ENCODE peak calls at places on chromosomes 12 and 14, in four cellular contexts. Z, A, O and W are unnamed samples.

GRCh38 chr12:99029502-99030271 is 384.6 kb downstream of the APAF1 start:
- DNase-seq in Z (no peak), A (no peak), O (no peak), W (no peak)

GRCh38 chr12:118164798-118165486 is 29.0 kb downstream of the PEBP1 start:
- DNase-seq in Z (peak; percentile 55), A (peak; percentile 18), O (peak; percentile 36), W (no peak)

GRCh38 chr14:57851354-57851753 is 14.5 kb downstream of the SLC35F4 start:
- DNase-seq in Z (no peak), A (no peak), O (no peak), W (no peak)

GRCh38 chr12:3103806-3104205 is 26.6 kb downstream of the TSPAN9 start:
- DNase-seq in Z (no peak), A (no peak), O (no peak), W (no peak)

GRCh38 chr14:96138241-96138640 is 66.4 kb upstream of the BDKRB2 start:
- DNase-seq in Z (no peak), A (no peak), O (no peak), W (no peak)

GRCh38 chr12:78181544-78182162 is 351.0 kb downstream of the NAV3 start:
- DNase-seq in Z (peak; percentile 21), A (no peak), O (no peak), W (no peak)

GRCh38 chr12:5573390-5573789 is 141.5 kb downstream of the NTF3 start:
- DNase-seq in Z (no peak), A (no peak), O (no peak), W (no peak)

GRCh38 chr12:6950401-6950801 is 755 bp upstream of the PTPN6 start:
- DNase-seq in Z (no peak), A (no peak), O (no peak), W (no peak)

GRCh38 chr12:132866251-132866828 is 21.1 kb downstream of the CHFR start:
- DNase-seq in Z (peak; percentile 85), A (no peak), O (no peak), W (no peak)

GRCh38 chr12:7129647-7130536 is at the start of gene CLSTN3:
- DNase-seq in Z (peak; percentile 90), A (peak; percentile 83), O (peak; percentile 74), W (no peak)

GRCh38 chr12:15276088-15276698 is 46.1 kb upstream of the PTPRO start:
- DNase-seq in Z (peak; percentile 57), A (peak; percentile 56), O (no peak), W (peak; percentile 22)

GRCh38 chr12:49293056-49293956 is 1.6 kb upstream of the PRPH start:
- DNase-seq in Z (peak; percentile 60), A (no peak), O (no peak), W (no peak)

GRCh38 chr14:53615254-53615653 is 341.4 kb downstream of the BMP4 start:
- DNase-seq in Z (no peak), A (no peak), O (no peak), W (no peak)

GRCh38 chr14:55349565-55349964 is 62.1 kb downstream of the ATG14 start:
- DNase-seq in Z (no peak), A (no peak), O (no peak), W (no peak)

GRCh38 chr12:57725851-57726150 is 12.7 kb downstream of the AGAP2 start:
- DNase-seq in Z (no peak), A (no peak), O (no peak), W (no peak)

GRCh38 chr14:76786556-76786955 is 25.3 kb downstream of the VASH1 start:
- DNase-seq in Z (no peak), A (no peak), O (no peak), W (no peak)

GRCh38 chr14:69291396-69291795 is 31.4 kb downstream of the GALNT16 start:
- DNase-seq in Z (no peak), A (no peak), O (no peak), W (no peak)

GRCh38 chr12:21665816-21666215 is 8.2 kb upstream of the LDHB start:
- DNase-seq in Z (no peak), A (no peak), O (no peak), W (no peak)

GRCh38 chr14:104678346-104678745 is 11.1 kb upstream of the INF2 start:
- DNase-seq in Z (peak; percentile 64), A (no peak), O (no peak), W (no peak)

GRCh38 chr12:65740873-65741600 is 83.2 kb upstream of the HMGA2 start:
- DNase-seq in Z (peak; percentile 95), A (peak; percentile 87), O (peak; percentile 51), W (peak; percentile 27)

GRCh38 chr12:109693653-109694224 is 19.9 kb upstream of the FAM222A start:
- DNase-seq in Z (no peak), A (no peak), O (no peak), W (no peak)

GRCh38 chr12:120264511-120265202 is 873 bp downstream of the PXN start:
- DNase-seq in Z (no peak), A (no peak), O (no peak), W (no peak)

GRCh38 chr12:74514098-74514872 is 23.4 kb upstream of the ATXN7L3B start:
- DNase-seq in Z (no peak), A (no peak), O (no peak), W (no peak)

GRCh38 chr14:36979863-36980262 is 192.5 kb downstream of the SLC25A21 start:
- DNase-seq in Z (no peak), A (no peak), O (no peak), W (no peak)

GRCh38 chr14:39185256-39186049 is 10.4 kb downstream of the PNN start:
- DNase-seq in Z (no peak), A (no peak), O (no peak), W (no peak)

GRCh38 chr14:102544034-102544744 is 34.6 kb upstream of the ANKRD9 start:
- DNase-seq in Z (peak; percentile 48), A (no peak), O (no peak), W (no peak)

GRCh38 chr14:100698066-100698465 is 28.6 kb upstream of the DLK1 start:
- DNase-seq in Z (no peak), A (no peak), O (no peak), W (no peak)

GRCh38 chr12:52045794-52046199 is 5.4 kb upstream of the NR4A1 start:
- DNase-seq in Z (no peak), A (no peak), O (no peak), W (no peak)

GRCh38 chr12:124513297-124513867 is 54.0 kb downstream of the NCOR2 start:
- DNase-seq in Z (peak; percentile 97), A (no peak), O (no peak), W (no peak)

GRCh38 chr12:124514996-124515932 is 52.1 kb downstream of the NCOR2 start:
- DNase-seq in Z (no peak), A (no peak), O (no peak), W (no peak)

GRCh38 chr12:124512667-124513296 is 54.6 kb downstream of the NCOR2 start:
- DNase-seq in Z (peak; percentile 98), A (peak; percentile 93), O (peak; percentile 93), W (no peak)

GRCh38 chr12:124515981-124516380 is 51.4 kb downstream of the NCOR2 start:
- DNase-seq in Z (no peak), A (no peak), O (no peak), W (no peak)

DNA sequence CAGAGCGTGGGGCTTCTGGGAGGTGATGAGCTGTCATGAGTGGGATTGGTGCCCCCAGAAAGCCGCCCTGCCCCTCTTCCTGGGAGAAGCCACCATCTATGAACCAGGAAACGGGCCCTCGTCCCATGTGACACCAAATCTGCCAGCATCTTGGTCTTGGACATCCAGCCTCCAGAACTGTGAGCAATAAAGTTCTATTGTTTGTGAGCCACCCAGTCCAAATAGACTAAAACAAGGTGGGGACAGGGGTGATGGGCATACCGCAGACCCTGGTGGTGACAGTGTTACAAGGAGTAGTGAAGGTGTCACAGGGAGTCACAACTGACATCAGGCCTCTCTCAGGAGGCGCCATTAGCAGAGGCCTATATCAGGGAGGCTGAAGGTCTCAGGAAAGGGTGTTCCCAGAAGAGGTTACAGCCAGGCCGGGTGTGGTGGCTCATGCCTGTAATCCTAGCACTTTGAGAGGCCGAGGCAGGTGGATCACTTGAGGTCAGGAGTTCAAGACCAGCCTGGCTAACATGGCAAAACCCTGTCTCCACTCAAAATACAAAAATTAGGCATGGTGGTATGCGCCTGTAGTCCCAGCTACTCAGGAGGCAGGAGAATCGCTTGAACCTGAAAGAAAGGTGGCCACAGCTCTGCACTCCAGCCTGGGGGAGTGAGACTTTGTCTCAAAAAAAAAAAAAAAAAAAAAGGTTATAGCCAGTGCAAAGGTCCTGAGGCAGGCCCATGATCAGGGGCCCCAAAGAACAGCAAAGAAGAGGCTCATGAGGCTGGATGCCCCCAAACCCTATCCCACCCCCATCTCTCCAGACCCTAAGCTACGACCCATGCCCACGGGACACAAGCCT is 53.0 kb downstream of the NCOR2 start:
- DNase-seq in Z (no peak), A (no peak), O (no peak), W (no peak)
- H3K4me1 ChIP-seq in Z (peaks cover 19% of the 10 kb centered on the region), A (peaks cover 53% of the 10 kb centered on the region), O (peaks cover 54% of the 10 kb centered on the region), W (peaks cover 80% of the 10 kb centered on the region)

GRCh38 chr12:116599285-116600122 is 40.3 kb downstream of the MAP1LC3B2 start:
- DNase-seq in Z (peak; percentile 82), A (peak; percentile 58), O (peak; percentile 79), W (no peak)
- H3K27ac ChIP-seq in Z (peak overlapping the region; percentile 45), A (no peak overlapping the region), O (no peak overlapping the region), W (peak overlapping the region; percentile 72)

GRCh38 chr12:4273651-4274395 is at the start of gene CCND2:
- DNase-seq in Z (peak; percentile 99), A (peak; percentile 81), O (peak; percentile 85), W (no peak)
- H3K4me1 ChIP-seq in Z (peaks cover 10% of the 10 kb centered on the region), A (peaks cover 32% of the 10 kb centered on the region), O (peaks cover 18% of the 10 kb centered on the region), W (no peaks in the 10 kb centered on the region)

GRCh38 chr14:68124050-68124449 is 304.5 kb downstream of the RAD51B start:
- DNase-seq in Z (no peak), A (no peak), O (no peak), W (no peak)
- H3K27ac ChIP-seq in Z (no peak overlapping the region), A (no peak overlapping the region), O (no peak overlapping the region), W (no peak overlapping the region)

GRCh38 chr12:123478762-123479161 is 20.8 kb downstream of the SNRNP35 start:
- DNase-seq in Z (no peak), A (no peak), O (no peak), W (no peak)

GRCh38 chr12:123472438-123472849 is 14.5 kb downstream of the SNRNP35 start:
- DNase-seq in Z (no peak), A (no peak), O (no peak), W (no peak)

GRCh38 chr12:123478069-123478468 is 20.1 kb downstream of the SNRNP35 start:
- DNase-seq in Z (no peak), A (no peak), O (no peak), W (no peak)

GRCh38 chr12:123474493-123475255 is 16.7 kb downstream of the SNRNP35 start:
- DNase-seq in Z (no peak), A (no peak), O (no peak), W (no peak)

DNA sequence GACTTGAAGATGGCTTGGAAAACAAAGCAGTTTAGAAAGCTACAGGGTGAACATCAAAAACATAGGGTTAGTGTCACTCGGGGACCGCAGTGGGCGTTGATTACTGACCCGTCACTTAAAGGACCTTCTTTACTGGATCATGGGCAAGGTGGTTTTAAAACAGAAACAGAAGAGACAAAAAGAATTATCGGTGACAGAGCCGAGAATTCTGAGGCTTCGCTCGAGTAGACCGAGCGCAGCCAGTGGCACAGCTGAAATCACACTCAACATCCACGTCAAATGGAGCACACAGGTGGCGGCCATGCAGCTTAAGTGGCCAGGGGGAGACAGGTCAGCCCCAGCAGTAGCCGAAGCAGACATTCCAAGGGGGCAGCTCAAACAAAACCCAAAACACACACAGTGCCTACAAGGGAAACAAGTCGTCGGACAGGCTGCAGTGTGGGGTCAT is 17.3 kb downstream of the SNRNP35 start:
- DNase-seq in Z (no peak), A (no peak), O (no peak), W (no peak)
- H3K4me1 ChIP-seq in Z (no peaks in the 10 kb centered on the region), A (no peaks in the 10 kb centered on the region), O (peaks cover 6% of the 10 kb centered on the region), W (no peaks in the 10 kb centered on the region)

GRCh38 chr12:89470741-89471504 is 53.7 kb downstream of the GALNT4 start:
- DNase-seq in Z (peak; percentile 58), A (no peak), O (no peak), W (peak; percentile 33)
- H3K27ac ChIP-seq in Z (no peak overlapping the region), A (no peak overlapping the region), O (no peak overlapping the region), W (no peak overlapping the region)